ENCODE peak calls at places on chromosomes 16 and 17, in seven cellular contexts. F, C, E, M, Z, R and B are unnamed samples.

GRCh38 chr17:33375086-33375485 is 82.0 kb upstream of the ASIC2 start:
- DNase-seq in Z (no peak), F (no peak), C (no peak), R (no peak), E (no peak), M (no peak), B (no peak)

GRCh38 chr16:58440094-58440493 is 47.8 kb downstream of the GINS3 start:
- DNase-seq in F (no peak), C (no peak), Z (no peak), R (no peak), M (no peak), E (no peak), B (no peak)

GRCh38 chr17:39626171-39626670 is 531 bp upstream of the PPP1R1B start:
- DNase-seq in R (no peak), E (no peak), F (no peak), Z (no peak), M (no peak), C (no peak), B (no peak)

GRCh38 chr17:77407321-77408277 is 266.8 kb downstream of the SEC14L1 start:
- DNase-seq in R (no peak), M (no peak), C (no peak), F (no peak), E (no peak), Z (no peak), B (no peak)

GRCh38 chr16:22424161-22424937 is 49.9 kb upstream of the CDR2 start:
- DNase-seq in Z (no peak), F (no peak), M (no peak), C (no peak), R (no peak), E (no peak), B (peak; percentile 71)

GRCh38 chr16:89598199-89598598 is 15.2 kb upstream of the DPEP1 start:
- DNase-seq in Z (no peak), F (no peak), R (no peak), C (no peak), E (no peak), M (no peak), B (peak; percentile 47)

GRCh38 chr16:55842369-55843104 is 9.6 kb upstream of the CES1 start:
- DNase-seq in E (peak; percentile 28), F (peak; percentile 26), C (peak; percentile 58), M (no peak), R (peak; percentile 31), Z (peak; percentile 18), B (peak; percentile 68)

GRCh38 chr17:37117743-37118142 is 169.0 kb downstream of the AATF start:
- DNase-seq in F (no peak), Z (no peak), M (no peak), C (no peak), E (no peak), R (no peak), B (no peak)